ENCODE peak calls at places on chromosomes 3 and 15, in nine cellular contexts. One of them, this sample, is unnamed.

GRCh38 chr3:43549626-43550025 is 72.2 kb downstream of the ANO10 start:
- DNase-seq in tibial nerve: no peak
- DNase-seq in mammary epithelial cell: no peak
- DNase-seq in OCI-LY7: no peak
- DNase-seq in upper lobe of right lung: no peak
- DNase-seq in CD14-positive monocyte: no peak
- DNase-seq in heart left ventricle: no peak
- DNase-seq in cardiac fibroblast: no peak
- DNase-seq in tibial artery: no peak
- DNase-seq in this sample: no peak

GRCh38 chr15:89649013-89649625 is 6.1 kb downstream of the KIF7 start:
- DNase-seq in CD14-positive monocyte: no peak
- DNase-seq in heart left ventricle: no peak
- DNase-seq in cardiac fibroblast: no peak
- DNase-seq in upper lobe of right lung: no peak
- DNase-seq in tibial nerve: no peak
- DNase-seq in OCI-LY7: no peak
- DNase-seq in tibial artery: peak
- DNase-seq in mammary epithelial cell: no peak
- DNase-seq in this sample: peak

GRCh38 chr15:57019496-57020160 is 101.2 kb downstream of the TCF12 start:
- DNase-seq in tibial nerve: no peak
- DNase-seq in cardiac fibroblast: peak
- DNase-seq in mammary epithelial cell: no peak
- DNase-seq in tibial artery: peak
- DNase-seq in heart left ventricle: peak
- DNase-seq in OCI-LY7: no peak
- DNase-seq in upper lobe of right lung: no peak
- DNase-seq in CD14-positive monocyte: no peak
- DNase-seq in this sample: no peak

GRCh38 chr3:5339967-5340535 is 152.5 kb downstream of the EDEM1 start:
- DNase-seq in upper lobe of right lung: no peak
- DNase-seq in OCI-LY7: no peak
- DNase-seq in tibial artery: no peak
- DNase-seq in mammary epithelial cell: no peak
- DNase-seq in tibial nerve: no peak
- DNase-seq in cardiac fibroblast: no peak
- DNase-seq in CD14-positive monocyte: no peak
- DNase-seq in heart left ventricle: no peak
- DNase-seq in this sample: no peak

GRCh38 chr3:13125092-13126015 is 52.1 kb upstream of the IQSEC1 start:
- DNase-seq in tibial artery: no peak
- DNase-seq in heart left ventricle: no peak
- DNase-seq in upper lobe of right lung: peak
- DNase-seq in OCI-LY7: no peak
- DNase-seq in tibial nerve: no peak
- DNase-seq in mammary epithelial cell: no peak
- DNase-seq in CD14-positive monocyte: peak
- DNase-seq in cardiac fibroblast: no peak
- DNase-seq in this sample: peak

GRCh38 chr3:140342668-140343067 is 335.2 kb upstream of the TRIM42 start:
- DNase-seq in OCI-LY7: no peak
- DNase-seq in cardiac fibroblast: no peak
- DNase-seq in heart left ventricle: no peak
- DNase-seq in upper lobe of right lung: no peak
- DNase-seq in tibial artery: no peak
- DNase-seq in mammary epithelial cell: peak
- DNase-seq in tibial nerve: no peak
- DNase-seq in CD14-positive monocyte: no peak
- DNase-seq in this sample: no peak

GRCh38 chr3:128523591-128523990 is 30.6 kb upstream of the GATA2 start:
- DNase-seq in upper lobe of right lung: no peak
- DNase-seq in heart left ventricle: no peak
- DNase-seq in cardiac fibroblast: no peak
- DNase-seq in CD14-positive monocyte: no peak
- DNase-seq in mammary epithelial cell: no peak
- DNase-seq in tibial nerve: no peak
- DNase-seq in OCI-LY7: no peak
- DNase-seq in tibial artery: no peak
- DNase-seq in this sample: no peak

GRCh38 chr3:177448987-177449975 is 252.0 kb upstream of the TBL1XR1 start:
- DNase-seq in OCI-LY7: no peak
- DNase-seq in heart left ventricle: no peak
- DNase-seq in CD14-positive monocyte: peak
- DNase-seq in upper lobe of right lung: peak
- DNase-seq in tibial artery: no peak
- DNase-seq in tibial nerve: no peak
- DNase-seq in cardiac fibroblast: peak
- DNase-seq in mammary epithelial cell: peak
- DNase-seq in this sample: no peak

GRCh38 chr3:98801042-98801747 is 38.1 kb downstream of the ST3GAL6 start:
- DNase-seq in heart left ventricle: no peak
- DNase-seq in mammary epithelial cell: no peak
- DNase-seq in OCI-LY7: no peak
- DNase-seq in cardiac fibroblast: no peak
- DNase-seq in CD14-positive monocyte: no peak
- DNase-seq in tibial artery: no peak
- DNase-seq in upper lobe of right lung: no peak
- DNase-seq in tibial nerve: no peak
- DNase-seq in this sample: no peak
- TF ChIP-seq CTCF in heart left ventricle: peak
- TF ChIP-seq CTCF in mammary epithelial cell: peak
- TF ChIP-seq CTCF in OCI-LY7: peak
- TF ChIP-seq CTCF in cardiac fibroblast: peak
- TF ChIP-seq CTCF in CD14-positive monocyte: no peak
- TF ChIP-seq CTCF in tibial artery: no peak
- TF ChIP-seq CTCF in upper lobe of right lung: no peak
- TF ChIP-seq CTCF in tibial nerve: no peak
- TF ChIP-seq CTCF in this sample: peak

DNA sequence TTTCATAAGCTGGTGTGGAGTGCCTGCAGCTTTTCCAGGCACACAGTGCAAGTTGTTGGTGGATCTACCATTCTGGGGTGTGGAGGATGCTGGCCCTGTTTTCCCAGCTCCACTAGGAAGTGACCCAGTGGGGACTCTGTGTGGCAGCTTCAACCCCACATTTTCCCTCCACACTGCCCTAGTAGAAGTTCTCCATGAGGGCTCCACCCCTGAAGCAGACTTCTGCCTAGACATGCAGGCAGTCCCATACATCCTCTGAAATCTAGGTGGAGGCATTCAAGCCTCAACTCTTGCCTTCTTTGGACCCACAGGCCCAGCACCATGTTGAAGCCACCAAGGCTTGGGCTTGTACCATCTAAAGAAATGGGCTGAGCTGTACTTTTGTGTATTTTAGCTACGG is 206.2 kb upstream of the GRM7 start:
- DNase-seq in heart left ventricle: no peak
- DNase-seq in cardiac fibroblast: no peak
- DNase-seq in OCI-LY7: no peak
- DNase-seq in tibial nerve: no peak
- DNase-seq in tibial artery: no peak
- DNase-seq in upper lobe of right lung: no peak
- DNase-seq in mammary epithelial cell: no peak
- DNase-seq in CD14-positive monocyte: no peak
- DNase-seq in this sample: no peak
- TF ChIP-seq CTCF in heart left ventricle: no peak
- TF ChIP-seq CTCF in cardiac fibroblast: no peak
- TF ChIP-seq CTCF in OCI-LY7: no peak
- TF ChIP-seq CTCF in tibial nerve: no peak
- TF ChIP-seq CTCF in tibial artery: no peak
- TF ChIP-seq CTCF in upper lobe of right lung: no peak
- TF ChIP-seq CTCF in mammary epithelial cell: no peak
- TF ChIP-seq CTCF in CD14-positive monocyte: no peak
- TF ChIP-seq CTCF in this sample: no peak

GRCh38 chr15:23039151-23039916 is at the start of gene TUBGCP5:
- DNase-seq in tibial nerve: peak
- DNase-seq in CD14-positive monocyte: peak
- DNase-seq in upper lobe of right lung: peak
- DNase-seq in cardiac fibroblast: peak
- DNase-seq in tibial artery: peak
- DNase-seq in mammary epithelial cell: peak
- DNase-seq in OCI-LY7: peak
- DNase-seq in heart left ventricle: peak
- DNase-seq in this sample: peak
- TF ChIP-seq CTCF in tibial nerve: peak
- TF ChIP-seq CTCF in CD14-positive monocyte: no peak
- TF ChIP-seq CTCF in upper lobe of right lung: peak
- TF ChIP-seq CTCF in cardiac fibroblast: peak
- TF ChIP-seq CTCF in tibial artery: peak
- TF ChIP-seq CTCF in mammary epithelial cell: peak
- TF ChIP-seq CTCF in OCI-LY7: peak
- TF ChIP-seq CTCF in heart left ventricle: no peak
- TF ChIP-seq CTCF in this sample: peak

DNA sequence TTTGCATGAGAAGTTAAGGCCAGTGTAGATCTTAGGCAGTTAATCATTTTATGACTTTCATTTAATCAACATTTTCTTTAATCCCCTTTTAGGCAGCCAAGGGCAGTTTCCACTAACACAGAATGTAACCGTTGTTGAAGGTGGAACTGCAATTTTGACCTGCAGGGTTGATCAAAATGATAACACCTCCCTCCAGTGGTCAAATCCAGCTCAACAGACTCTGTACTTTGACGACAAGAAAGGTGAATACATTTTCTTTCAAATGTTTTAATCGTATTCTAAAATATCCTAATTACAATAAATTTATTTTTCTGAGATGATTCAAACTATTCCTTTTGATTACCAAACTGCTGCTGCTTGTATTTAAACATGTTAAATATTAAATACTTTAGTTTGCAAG is 843.2 kb downstream of the CADM2 start:
- DNase-seq in upper lobe of right lung: no peak
- DNase-seq in tibial nerve: no peak
- DNase-seq in cardiac fibroblast: no peak
- DNase-seq in OCI-LY7: peak
- DNase-seq in tibial artery: no peak
- DNase-seq in heart left ventricle: no peak
- DNase-seq in mammary epithelial cell: peak
- DNase-seq in CD14-positive monocyte: no peak
- DNase-seq in this sample: no peak
- TF ChIP-seq CTCF in upper lobe of right lung: peak
- TF ChIP-seq CTCF in tibial nerve: no peak
- TF ChIP-seq CTCF in cardiac fibroblast: no peak
- TF ChIP-seq CTCF in OCI-LY7: peak
- TF ChIP-seq CTCF in tibial artery: no peak
- TF ChIP-seq CTCF in heart left ventricle: no peak
- TF ChIP-seq CTCF in mammary epithelial cell: peak
- TF ChIP-seq CTCF in CD14-positive monocyte: no peak
- TF ChIP-seq CTCF in this sample: peak

This sample was measured in chondrocyte.